ENCODE peak calls at places on chromosomes 16 and 17, in five cellular contexts. V is right cardiac atrium; Y is activated T-cell treated with anti-CD3 and anti-CD28 coated beads for 24 hours; D is CD4-positive, CD25-positive, alpha-beta regulatory T cell; A is hepatic stellate cell. F is an unnamed sample.

GRCh38 chr17:78225088-78225865 is 6.2 kb upstream of the TMEM235 start:
- DNase-seq in V (peak), Y (no peak), D (no peak), A (no peak), F (no peak)

GRCh38 chr17:32490101-32490482 is 3.3 kb downstream of the CDK5R1 start:
- DNase-seq in V (no peak), Y (no peak), D (no peak), A (no peak), F (no peak)

GRCh38 chr17:46216682-46217081 is 23.5 kb upstream of the KANSL1 start:
- DNase-seq in V (no peak), Y (no peak), D (no peak), A (no peak), F (no peak)

GRCh38 chr16:81201267-81201666 is 37.2 kb upstream of the BCO1 start:
- DNase-seq in V (no peak), Y (no peak), D (no peak), A (no peak), F (no peak)

GRCh38 chr17:75869282-75870141 is 8.9 kb downstream of the TRIM47 start:
- DNase-seq in V (peak), Y (no peak), D (no peak), A (no peak), F (peak)

GRCh38 chr16:50188619-50189136 is 35.6 kb downstream of the TENT4B start:
- DNase-seq in V (no peak), Y (no peak), D (no peak), A (no peak), F (no peak)

GRCh38 chr17:81036128-81036891 is 1.4 kb downstream of the BAIAP2 start:
- DNase-seq in V (peak), Y (no peak), D (no peak), A (no peak), F (no peak)

GRCh38 chr17:30234296-30234695 is 1.2 kb downstream of the SLC6A4 start:
- DNase-seq in V (no peak), Y (no peak), D (no peak), A (no peak), F (no peak)

GRCh38 chr16:4428500-4428899 is 2.8 kb downstream of the DNAJA3 start:
- DNase-seq in V (no peak), Y (no peak), D (no peak), A (no peak), F (no peak)

GRCh38 chr17:9472541-9472940 is 103.1 kb downstream of the STX8 start:
- DNase-seq in V (no peak), Y (no peak), D (no peak), A (no peak), F (peak)

GRCh38 chr16:84177740-84178070 is 9.2 kb downstream of the TAF1C start:
- DNase-seq in V (peak), Y (no peak), D (no peak), A (no peak), F (peak)

GRCh38 chr16:68450741-68451140 is 2.4 kb upstream of the SMPD3 start:
- DNase-seq in V (no peak), Y (no peak), D (no peak), A (no peak), F (no peak)

GRCh38 chr17:79721993-79722671 is 8.6 kb upstream of the ENPP7 start:
- DNase-seq in V (no peak), Y (no peak), D (no peak), A (no peak), F (no peak)

GRCh38 chr17:58330997-58331814 is 2.6 kb upstream of the TSPOAP1 start:
- DNase-seq in V (peak), Y (peak), D (peak), A (no peak), F (no peak)

GRCh38 chr16:54062361-54063346 is 223.9 kb downstream of the IRX3 start:
- DNase-seq in V (peak), Y (no peak), D (peak), A (no peak), F (no peak)

GRCh38 chr16:31333686-31334649 is 21.0 kb upstream of the ITGAX start:
- DNase-seq in V (peak), Y (no peak), D (peak), A (no peak), F (peak)

GRCh38 chr17:43766413-43767052 is 7.9 kb upstream of the SOST start:
- DNase-seq in V (peak), Y (no peak), D (peak), A (peak), F (peak)

GRCh38 chr17:65290616-65291015 is 153.4 kb downstream of the RGS9 start:
- DNase-seq in V (peak), Y (no peak), D (no peak), A (no peak), F (no peak)

GRCh38 chr16:78735337-78735736 is 635.9 kb downstream of the WWOX start:
- DNase-seq in V (no peak), Y (no peak), D (no peak), A (no peak), F (no peak)

GRCh38 chr16:56382901-56383355 is 42.4 kb downstream of the AMFR start:
- DNase-seq in V (no peak), Y (no peak), D (no peak), A (no peak), F (peak)

GRCh38 chr17:40553694-40554534 is 11.4 kb downstream of the CCR7 start:
- DNase-seq in V (peak), Y (no peak), D (no peak), A (peak), F (peak)

F was measured in fibroblast of pulmonary artery.